ENCODE peak calls at places on chromosomes 3 and 15, in seven cellular contexts. W is hepatocyte; R is neuronal stem cell; T is naive thymus-derived CD4-positive, alpha-beta T cell; F is neural progenitor cell; L is aorta; B is K562. Q is an unnamed sample. For H3K36me3 and H3K9me3, the result is how much of the 10 kb centered on the place peaks cover.

GRCh38 chr15:28975766-28976179 is 90.0 kb downstream of the APBA2 start:
- DNase-seq in R (no peak), T (peak), B (peak), W (peak), L (peak), F (peak), Q (peak)

GRCh38 chr3:156161172-156161571 is 40.8 kb downstream of the KCNAB1 start:
- DNase-seq in L (no peak), R (no peak), F (peak), B (no peak), T (no peak), W (peak), Q (no peak)

GRCh38 chr15:77858677-77859490 is 218.6 kb downstream of the TBC1D2B start:
- DNase-seq in R (no peak), W (no peak), T (no peak), F (no peak), B (no peak), L (peak), Q (no peak)

GRCh38 chr15:67501177-67501835 is 19.6 kb upstream of the C15orf61 start:
- DNase-seq in R (no peak), L (no peak), F (no peak), B (peak), W (peak), T (no peak), Q (no peak)

GRCh38 chr3:9806688-9807589 is 3.1 kb upstream of the TTLL3 start:
- DNase-seq in L (peak), F (peak), W (no peak), R (peak), T (no peak), B (no peak), Q (no peak)

GRCh38 chr15:68558318-68559305 is 20.2 kb upstream of the CORO2B start:
- DNase-seq in T (no peak), W (peak), R (no peak), L (peak), B (no peak), F (peak), Q (no peak)

GRCh38 chr3:67405193-67405592 is 249.2 kb downstream of the SUCLG2 start:
- DNase-seq in T (no peak), W (no peak), L (no peak), R (no peak), F (no peak), B (no peak), Q (no peak)

GRCh38 chr3:109025896-109026295 is 72.2 kb upstream of the GUCA1C start:
- DNase-seq in L (no peak), B (no peak), R (no peak), F (no peak), W (no peak), T (no peak), Q (no peak)

GRCh38 chr3:59660376-59660775 is 610.6 kb upstream of the CFAP20DC start:
- DNase-seq in R (no peak), T (no peak), F (no peak), L (no peak), W (peak), B (no peak), Q (no peak)

GRCh38 chr3:123412811-123413588 is 35.9 kb downstream of the ADCY5 start:
- DNase-seq in F (no peak), T (no peak), L (peak), R (no peak), W (peak), B (no peak), Q (no peak)

GRCh38 chr3:185253645-185254410 is at the start of gene EHHADH:
- DNase-seq in F (peak), L (peak), T (peak), R (no peak), B (peak), W (peak), Q (peak)

GRCh38 chr3:106176734-106177133 is 307.9 kb upstream of the CBLB start:
- DNase-seq in F (no peak), B (no peak), L (no peak), T (no peak), R (no peak), W (no peak), Q (no peak)

GRCh38 chr3:17412950-17413530 is 329.4 kb downstream of the TBC1D5 start:
- DNase-seq in L (no peak), W (peak), F (peak), T (no peak), B (peak), R (peak), Q (peak)

GRCh38 chr3:74906181-74906580 is 291.7 kb upstream of the CNTN3 start:
- DNase-seq in F (no peak), W (no peak), T (no peak), R (no peak), L (no peak), B (no peak), Q (no peak)

GRCh38 chr15:31268911-31269784 is 57.5 kb upstream of the KLF13 start:
- DNase-seq in B (no peak), R (no peak), W (peak), L (no peak), F (peak), T (peak), Q (no peak)

GRCh38 chr3:60514866-60515265 is 736.4 kb downstream of the FHIT start:
- DNase-seq in T (no peak), R (no peak), F (no peak), W (no peak), L (no peak), B (no peak), Q (no peak)

GRCh38 chr3:72185549-72186484 is 400.9 kb upstream of the PROK2 start:
- DNase-seq in W (peak), T (no peak), R (no peak), B (peak), L (no peak), F (no peak), Q (no peak)

GRCh38 chr3:124768812-124769211 is 38.6 kb downstream of the UMPS start:
- DNase-seq in T (no peak), W (peak), L (peak), R (no peak), F (peak), B (peak), Q (no peak)

GRCh38 chr3:152671998-152672649 is 162.8 kb upstream of the P2RY1 start:
- DNase-seq in R (no peak), W (no peak), B (no peak), L (no peak), F (peak), T (no peak), Q (no peak)

GRCh38 chr3:52194541-52195296 is 3.2 kb upstream of the ALAS1 start:
- DNase-seq in W (peak), F (no peak), T (no peak), R (no peak), L (no peak), B (no peak), Q (no peak)

GRCh38 chr15:95265419-95265997 is 1034.1 kb downstream of the MCTP2 start:
- DNase-seq in B (no peak), T (no peak), W (no peak), F (no peak), R (no peak), L (no peak), Q (no peak)

GRCh38 chr3:85903434-85903833 is 944.6 kb downstream of the CADM2 start:
- DNase-seq in B (no peak), W (no peak), L (no peak), R (no peak), F (peak), T (no peak), Q (no peak)

GRCh38 chr3:140386357-140387100 is 291.3 kb upstream of the TRIM42 start:
- DNase-seq in T (no peak), R (no peak), B (no peak), W (no peak), F (peak), L (no peak), Q (peak)

GRCh38 chr15:97874139-97874538 is 86.4 kb upstream of the ARRDC4 start:
- DNase-seq in L (no peak), F (no peak), T (no peak), W (no peak), R (no peak), B (peak), Q (no peak)

GRCh38 chr3:27686642-27687041 is 35.5 kb downstream of the EOMES start:
- DNase-seq in B (no peak), T (no peak), L (no peak), F (no peak), W (no peak), R (no peak), Q (no peak)

GRCh38 chr3:151918253-151919029 is 45.0 kb downstream of the SUCNR1 start:
- DNase-seq in L (no peak), R (no peak), F (peak), T (no peak), B (peak), W (peak), Q (no peak)

GRCh38 chr3:159804726-159805410 is 183.8 kb upstream of the IL12A start:
- DNase-seq in T (no peak), R (peak), W (peak), F (peak), B (peak), L (no peak), Q (peak)

GRCh38 chr3:52625041-52625440 is 60.7 kb downstream of the PBRM1 start:
- DNase-seq in W (no peak), L (no peak), T (no peak), R (no peak), B (no peak), F (no peak), Q (no peak)

GRCh38 chr15:90598679-90599078 is 69.0 kb downstream of the CRTC3 start:
- DNase-seq in L (no peak), B (no peak), F (no peak), T (no peak), R (no peak), W (no peak), Q (no peak)

GRCh38 chr15:82043130-82043673 is 2.6 kb downstream of the MEX3B start:
- DNase-seq in T (no peak), W (no peak), F (peak), B (no peak), L (no peak), R (no peak), Q (no peak)

GRCh38 chr15:40354408-40355171 is 3.4 kb upstream of the DISP2 start:
- DNase-seq in W (peak), F (peak), B (peak), R (no peak), T (no peak), L (no peak), Q (peak)

GRCh38 chr3:109563149-109563548 is 225.8 kb upstream of the DPPA4 start:
- DNase-seq in T (no peak), L (no peak), B (no peak), W (no peak), R (no peak), F (no peak), Q (no peak)

GRCh38 chr15:56832125-56832524 is 86.3 kb upstream of the TCF12 start:
- DNase-seq in L (peak), R (no peak), F (no peak), B (no peak), W (peak), T (no peak), Q (no peak)

GRCh38 chr3:40396406-40396805 is 9.4 kb downstream of the ENTPD3 start:
- DNase-seq in T (no peak), L (no peak), B (no peak), W (no peak), F (no peak), R (no peak), Q (no peak)

GRCh38 chr3:101676219-101676764 is 640 bp downstream of the ZBTB11 start:
- DNase-seq in R (peak), W (peak), T (peak), L (peak), B (peak), F (peak), Q (peak)

GRCh38 chr3:14775011-14775410 is 43.8 kb upstream of the FGD5 start:
- DNase-seq in L (no peak), F (no peak), W (no peak), R (no peak), T (no peak), B (no peak), Q (no peak)

GRCh38 chr3:42190701-42191442 is 75.1 kb downstream of the CCK start:
- DNase-seq in W (peak), F (peak), T (peak), R (peak), B (peak), L (peak), Q (peak)

GRCh38 chr3:183958226-183958625 is 59.5 kb downstream of the ABCC5 start:
- DNase-seq in B (no peak), W (no peak), R (no peak), F (no peak), L (no peak), T (no peak), Q (no peak)
- H3K36me3 ChIP-seq in B (half or more), W (under half), R (under half), F (under half), L (under half), T (under half), Q (under half)

GRCh38 chr15:100384108-100384410 is 42.3 kb upstream of the ADAMTS17 start:
- DNase-seq in R (no peak), F (no peak), T (no peak), B (no peak), W (no peak), L (no peak), Q (no peak)
- H3K9me3 ChIP-seq in R (under half), F (under half), T (under half), B (under half), W (under half), L (under half), Q (under half)

DNA sequence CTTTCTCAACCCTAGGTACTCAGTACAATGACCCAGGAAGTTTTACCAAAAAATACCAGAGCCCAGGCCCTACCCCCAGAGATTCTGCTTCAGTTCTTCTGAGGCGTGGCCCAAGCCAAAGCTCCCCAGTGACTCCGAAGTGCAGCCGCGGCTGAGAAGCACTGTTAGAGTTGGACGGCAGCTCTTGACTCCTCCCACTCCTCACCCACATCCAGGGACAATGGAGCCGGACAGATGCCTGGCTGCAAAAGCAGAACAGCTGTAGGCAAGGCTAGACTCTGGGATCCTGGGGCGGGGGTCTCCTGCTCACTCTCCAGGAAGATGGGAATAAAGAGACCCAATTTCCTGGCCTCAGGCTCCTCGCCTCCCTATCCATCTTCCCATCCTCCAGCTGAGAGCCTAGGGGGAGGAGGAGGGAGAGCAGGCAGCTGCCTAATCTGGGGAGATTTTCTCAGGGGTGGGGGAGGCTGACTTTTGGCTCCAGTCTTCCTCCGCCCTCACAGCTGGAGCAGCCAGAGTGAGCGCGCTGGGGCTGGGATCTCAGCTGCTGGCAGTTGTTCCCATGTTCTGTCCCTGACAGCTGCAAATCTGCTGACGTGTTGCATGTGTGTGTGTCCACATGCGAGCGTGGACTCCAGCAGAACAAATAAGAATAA is 223.8 kb downstream of the OPA1 start:
- DNase-seq in R (peak), B (peak), F (peak), W (peak), T (no peak), L (peak), Q (peak)
- H3K27ac ChIP-seq in R (peak), B (no peak), F (peak), W (peak), T (no peak), L (no peak), Q (no peak)

GRCh38 chr15:85688703-85689102 is 106.0 kb downstream of the KLHL25 start:
- DNase-seq in T (no peak), L (no peak), B (no peak), R (no peak), F (no peak), W (no peak), Q (no peak)
- H3K36me3 ChIP-seq in T (under half), L (under half), B (under half), R (under half), F (under half), W (under half), Q (half or more)